ENCODE peak calls at places on chromosome 6, in five cellular contexts. F, X, U, Y and E are unnamed samples.

GRCh38 chr6:30202366-30202765 is 10.8 kb downstream of the TRIM26 start:
- DNase-seq in Y (no peak), U (no peak), X (no peak), F (no peak), E (no peak)

GRCh38 chr6:157989541-157990289 is 8.1 kb downstream of the SYNJ2 start:
- DNase-seq in F (peak; percentile 63), U (peak; percentile 67), X (peak; percentile 71), Y (peak; percentile 94), E (no peak)

GRCh38 chr6:3850451-3851203 is 1.5 kb downstream of the FAM50B start:
- DNase-seq in X (no peak), Y (no peak), F (no peak), U (no peak), E (no peak)

GRCh38 chr6:87257565-87257964 is 64.8 kb upstream of the SMIM8 start:
- DNase-seq in Y (peak; percentile 87), U (no peak), F (no peak), X (no peak), E (no peak)

GRCh38 chr6:38646166-38646565 is 6.4 kb upstream of the BTBD9 start:
- DNase-seq in F (no peak), U (no peak), Y (no peak), X (no peak), E (no peak)

GRCh38 chr6:135185483-135185882 is 4.4 kb downstream of the MYB start:
- DNase-seq in F (no peak), Y (peak; percentile 63), U (no peak), X (no peak), E (no peak)

GRCh38 chr6:52788478-52788877 is 15.1 kb downstream of the GSTA1 start:
- DNase-seq in Y (no peak), U (no peak), X (no peak), F (no peak), E (no peak)

GRCh38 chr6:148263010-148263409 is 79.6 kb upstream of the SASH1 start:
- DNase-seq in Y (no peak), U (no peak), F (no peak), X (no peak), E (no peak)

GRCh38 chr6:91483415-91483814 is 896.5 kb upstream of the MAP3K7 start:
- DNase-seq in F (no peak), Y (no peak), X (no peak), U (peak; percentile 51), E (no peak)

GRCh38 chr6:88708197-88708744 is 255.1 kb downstream of the RNGTT start:
- DNase-seq in F (no peak), Y (no peak), U (no peak), X (no peak), E (no peak)

GRCh38 chr6:85435872-85436271 is 14.0 kb upstream of the NT5E start:
- DNase-seq in Y (no peak), X (no peak), F (no peak), U (peak; percentile 28), E (no peak)

GRCh38 chr6:45737331-45738056 is 278.2 kb downstream of the CLIC5 start:
- DNase-seq in Y (no peak), F (no peak), X (no peak), U (no peak), E (no peak)

GRCh38 chr6:71592641-71593040 is 293.7 kb upstream of the RIMS1 start:
- DNase-seq in X (no peak), Y (no peak), U (no peak), F (no peak), E (no peak)

GRCh38 chr6:142316791-142317368 is 15.1 kb downstream of the ADGRG6 start:
- DNase-seq in U (no peak), Y (no peak), X (no peak), F (no peak), E (no peak)

GRCh38 chr6:17988422-17988944 is 1.0 kb upstream of the KIF13A start:
- DNase-seq in U (no peak), Y (no peak), X (no peak), F (no peak), E (no peak)

GRCh38 chr6:44016131-44016870 is 111.0 kb downstream of the MRPL14 start:
- DNase-seq in U (no peak), F (no peak), Y (no peak), X (no peak), E (peak; percentile 14)

GRCh38 chr6:139325686-139326085 is 33.9 kb upstream of the TXLNB start:
- DNase-seq in U (no peak), Y (no peak), F (no peak), X (no peak), E (no peak)

GRCh38 chr6:47852727-47853126 is 70.9 kb downstream of the OPN5 start:
- DNase-seq in U (no peak), X (no peak), Y (no peak), F (no peak), E (no peak)

GRCh38 chr6:136889271-136890193 is 32.6 kb upstream of the SLC35D3 start:
- DNase-seq in U (no peak), Y (no peak), X (no peak), F (no peak), E (no peak)

GRCh38 chr6:25576920-25577319 is 75.1 kb upstream of the SCGN start:
- DNase-seq in F (peak; percentile 20), Y (no peak), U (no peak), X (no peak), E (no peak)

GRCh38 chr6:30769088-30769852 is 24.9 kb upstream of the IER3 start:
- DNase-seq in U (peak; percentile 94), X (peak; percentile 92), F (no peak), Y (no peak), E (peak; percentile 57)

GRCh38 chr6:49333345-49334120 is 129.5 kb downstream of the MMUT start:
- DNase-seq in U (no peak), Y (no peak), F (no peak), X (no peak), E (no peak)

GRCh38 chr6:96391776-96392175 is 129.8 kb upstream of the UFL1 start:
- DNase-seq in U (no peak), Y (peak; percentile 97), F (no peak), X (peak; percentile 36), E (no peak)